ENCODE peak calls at places on chromosomes 7 and 10, in four cellular contexts. H is iris pigment epithelial cell, F is HFFc6, C is omental fat pad. S is an unnamed sample.

GRCh38 chr10:72832701-72833100 is 60.8 kb upstream of the OIT3 start:
- DNase-seq in H (peak; percentile 41), F (no peak), C (no peak), S (peak; percentile 32)

GRCh38 chr7:111076205-111076604 is 14.7 kb upstream of the LRRN3 start:
- DNase-seq in H (peak; percentile 74), F (peak; percentile 40), C (no peak), S (peak; percentile 26)

GRCh38 chr7:4667776-4668509 is 14.2 kb upstream of the FOXK1 start:
- DNase-seq in H (peak; percentile 86), F (no peak), C (no peak), S (peak; percentile 74)

GRCh38 chr7:128236924-128237586 is 4.0 kb upstream of the LEP start:
- DNase-seq in H (peak; percentile 93), F (peak; percentile 95), C (no peak), S (peak; percentile 68)

GRCh38 chr10:130805635-130806030 is 505.9 kb downstream of the TCERG1L start:
- DNase-seq in H (no peak), F (no peak), C (no peak), S (no peak)

GRCh38 chr7:47405286-47405904 is 176.5 kb downstream of the TNS3 start:
- DNase-seq in H (peak; percentile 54), F (no peak), C (no peak), S (no peak)

GRCh38 chr7:47510192-47510591 is 71.7 kb downstream of the TNS3 start:
- DNase-seq in H (no peak), F (no peak), C (no peak), S (no peak)

GRCh38 chr7:64945481-64945756 is 42.3 kb downstream of the ZNF273 start:
- DNase-seq in H (no peak), F (no peak), C (no peak), S (no peak)

GRCh38 chr7:130298927-130299326 is 6.0 kb downstream of the CPA4 start:
- DNase-seq in H (no peak), F (no peak), C (no peak), S (no peak)

GRCh38 chr10:75932921-75933320 is 501.5 kb downstream of the LRMDA start:
- DNase-seq in H (no peak), F (no peak), C (no peak), S (no peak)

GRCh38 chr7:5423272-5423843 is at the start of gene TNRC18:
- DNase-seq in H (no peak), F (no peak), C (no peak), S (no peak)

GRCh38 chr7:102927303-102927933 is 14.6 kb downstream of the LRRC17 start:
- DNase-seq in H (peak; percentile 55), F (peak; percentile 26), C (no peak), S (peak; percentile 11)

GRCh38 chr10:102596506-102596971 is 47.7 kb upstream of the TRIM8 start:
- DNase-seq in H (peak; percentile 69), F (peak; percentile 55), C (no peak), S (peak; percentile 78)

GRCh38 chr10:33460461-33461294 is 126.2 kb upstream of the NRP1 start:
- DNase-seq in H (peak; percentile 64), F (peak; percentile 71), C (no peak), S (peak; percentile 55)

GRCh38 chr10:18400201-18400910 is 251.0 kb downstream of the NSUN6 start:
- DNase-seq in H (no peak), F (no peak), C (no peak), S (no peak)

GRCh38 chr7:101586078-101586941 is 42.8 kb downstream of the MYL10 start:
- DNase-seq in H (no peak), F (no peak), C (no peak), S (no peak)

GRCh38 chr10:13449296-13449695 is 79.5 kb downstream of the BEND7 start:
- DNase-seq in H (peak; percentile 37), F (no peak), C (no peak), S (no peak)

GRCh38 chr10:361203-362135 is 226.2 kb downstream of the ZMYND11 start:
- DNase-seq in H (no peak), F (no peak), C (no peak), S (no peak)

GRCh38 chr10:122142652-122143237 is 128.4 kb upstream of the BTBD16 start:
- DNase-seq in H (no peak), F (no peak), C (no peak), S (no peak)

GRCh38 chr10:123865350-123865749 is 26.3 kb downstream of the CPXM2 start:
- DNase-seq in H (no peak), F (no peak), C (no peak), S (no peak)

GRCh38 chr10:72334832-72335393 is 19.8 kb downstream of the DNAJB12 start:
- DNase-seq in H (peak; percentile 100), F (peak; percentile 22), C (no peak), S (peak; percentile 99)

GRCh38 chr7:117588352-117588794 is 108.5 kb downstream of the CFTR start:
- DNase-seq in H (peak; percentile 81), F (no peak), C (no peak), S (peak; percentile 62)

GRCh38 chr7:116329845-116330503 is 119.6 kb downstream of the TES start:
- DNase-seq in H (peak; percentile 51), F (no peak), C (no peak), S (no peak)

GRCh38 chr7:32299133-32299702 is 191.0 kb downstream of the LSM5 start:
- DNase-seq in H (no peak), F (no peak), C (no peak), S (no peak)

GRCh38 chr7:47588704-47589225 is 6.9 kb upstream of the TNS3 start:
- DNase-seq in H (no peak), F (no peak), C (no peak), S (no peak)

GRCh38 chr7:155700847-155701246 is 56.4 kb downstream of the RBM33 start:
- DNase-seq in H (no peak), F (no peak), C (no peak), S (no peak)

GRCh38 chr7:139783647-139784385 is 6.0 kb upstream of the HIPK2 start:
- DNase-seq in H (no peak), F (no peak), C (no peak), S (no peak)

GRCh38 chr7:132687981-132688383 is 111.7 kb upstream of the PLXNA4 start:
- DNase-seq in H (no peak), F (no peak), C (no peak), S (no peak)

GRCh38 chr10:95363303-95363912 is 72.6 kb upstream of the PDLIM1 start:
- DNase-seq in H (peak; percentile 63), F (peak; percentile 62), C (no peak), S (peak; percentile 86)

GRCh38 chr7:44760034-44760580 is 11.5 kb downstream of the ZMIZ2 start:
- DNase-seq in H (no peak), F (no peak), C (no peak), S (no peak)

GRCh38 chr10:122140477-122140902 is 130.6 kb upstream of the BTBD16 start:
- DNase-seq in H (peak; percentile 47), F (peak; percentile 35), C (no peak), S (peak; percentile 75)

GRCh38 chr7:38296059-38296857 is 22.8 kb upstream of the TARP start:
- DNase-seq in H (no peak), F (no peak), C (no peak), S (no peak)

GRCh38 chr10:89245802-89246201 is 5.8 kb downstream of the LIPA start:
- DNase-seq in H (no peak), F (no peak), C (no peak), S (no peak)

S was measured in fibroblast of pulmonary artery.